ENCODE peak calls at places on chromosomes 3 and 15, in five cellular contexts. One of them, this sample, is unnamed.

GRCh38 chr3:158260392-158260791 is 150.5 kb downstream of the RSRC1 start:
- DNase-seq in stimulated activated CD4-positive, alpha-beta T cell treated with anti-CD3 and anti-CD28 coated beads, Interleukin-15, amount 100 ng/mL, for 24 hours: no peak
- DNase-seq in ureter: no peak
- DNase-seq in astrocyte of the cerebellum: no peak
- DNase-seq in EH: no peak
- DNase-seq in this sample: no peak

GRCh38 chr3:52792961-52793695 is 1.5 kb upstream of the ITIH3 start:
- DNase-seq in stimulated activated CD4-positive, alpha-beta T cell treated with anti-CD3 and anti-CD28 coated beads, Interleukin-15, amount 100 ng/mL, for 24 hours: no peak
- DNase-seq in ureter: no peak
- DNase-seq in astrocyte of the cerebellum: no peak
- DNase-seq in EH: peak; percentile 53
- DNase-seq in this sample: no peak

GRCh38 chr3:192155194-192155593 is 572.1 kb downstream of the FGF12 start:
- DNase-seq in stimulated activated CD4-positive, alpha-beta T cell treated with anti-CD3 and anti-CD28 coated beads, Interleukin-15, amount 100 ng/mL, for 24 hours: no peak
- DNase-seq in ureter: no peak
- DNase-seq in astrocyte of the cerebellum: no peak
- DNase-seq in EH: no peak
- DNase-seq in this sample: no peak

GRCh38 chr3:101938262-101938847 is 89.0 kb downstream of the NFKBIZ start:
- DNase-seq in stimulated activated CD4-positive, alpha-beta T cell treated with anti-CD3 and anti-CD28 coated beads, Interleukin-15, amount 100 ng/mL, for 24 hours: no peak
- DNase-seq in ureter: no peak
- DNase-seq in astrocyte of the cerebellum: no peak
- DNase-seq in EH: no peak
- DNase-seq in this sample: no peak

GRCh38 chr3:114557791-114558190 is 264.0 kb downstream of the TIGIT start:
- DNase-seq in stimulated activated CD4-positive, alpha-beta T cell treated with anti-CD3 and anti-CD28 coated beads, Interleukin-15, amount 100 ng/mL, for 24 hours: no peak
- DNase-seq in ureter: no peak
- DNase-seq in astrocyte of the cerebellum: no peak
- DNase-seq in EH: peak; percentile 27
- DNase-seq in this sample: peak; percentile 40

GRCh38 chr3:52022323-52023100 is 26.8 kb upstream of the RPL29 start:
- DNase-seq in stimulated activated CD4-positive, alpha-beta T cell treated with anti-CD3 and anti-CD28 coated beads, Interleukin-15, amount 100 ng/mL, for 24 hours: no peak
- DNase-seq in ureter: no peak
- DNase-seq in astrocyte of the cerebellum: no peak
- DNase-seq in EH: peak; percentile 75
- DNase-seq in this sample: no peak

GRCh38 chr3:18258492-18258891 is 166.6 kb downstream of the SATB1 start:
- DNase-seq in stimulated activated CD4-positive, alpha-beta T cell treated with anti-CD3 and anti-CD28 coated beads, Interleukin-15, amount 100 ng/mL, for 24 hours: peak; percentile 4
- DNase-seq in ureter: no peak
- DNase-seq in astrocyte of the cerebellum: no peak
- DNase-seq in EH: no peak
- DNase-seq in this sample: no peak

GRCh38 chr3:124774305-124774673 is 44.0 kb downstream of the UMPS start:
- DNase-seq in stimulated activated CD4-positive, alpha-beta T cell treated with anti-CD3 and anti-CD28 coated beads, Interleukin-15, amount 100 ng/mL, for 24 hours: no peak
- DNase-seq in ureter: no peak
- DNase-seq in astrocyte of the cerebellum: peak; percentile 70
- DNase-seq in EH: peak; percentile 97
- DNase-seq in this sample: peak; percentile 78

GRCh38 chr3:39107874-39108308 is 411 bp downstream of the TTC21A start:
- DNase-seq in stimulated activated CD4-positive, alpha-beta T cell treated with anti-CD3 and anti-CD28 coated beads, Interleukin-15, amount 100 ng/mL, for 24 hours: no peak
- DNase-seq in ureter: no peak
- DNase-seq in astrocyte of the cerebellum: no peak
- DNase-seq in EH: no peak
- DNase-seq in this sample: no peak

GRCh38 chr15:23372284-23372683 is 17.7 kb downstream of the GOLGA8S start:
- DNase-seq in stimulated activated CD4-positive, alpha-beta T cell treated with anti-CD3 and anti-CD28 coated beads, Interleukin-15, amount 100 ng/mL, for 24 hours: no peak
- DNase-seq in ureter: no peak
- DNase-seq in astrocyte of the cerebellum: no peak
- DNase-seq in EH: no peak
- DNase-seq in this sample: no peak

GRCh38 chr3:4097801-4098200 is 205.4 kb upstream of the SETMAR start:
- DNase-seq in stimulated activated CD4-positive, alpha-beta T cell treated with anti-CD3 and anti-CD28 coated beads, Interleukin-15, amount 100 ng/mL, for 24 hours: no peak
- DNase-seq in ureter: no peak
- DNase-seq in astrocyte of the cerebellum: no peak
- DNase-seq in EH: no peak
- DNase-seq in this sample: no peak

GRCh38 chr3:58556761-58557181 is 19.8 kb upstream of the ACOX2 start:
- DNase-seq in stimulated activated CD4-positive, alpha-beta T cell treated with anti-CD3 and anti-CD28 coated beads, Interleukin-15, amount 100 ng/mL, for 24 hours: no peak
- DNase-seq in ureter: no peak
- DNase-seq in astrocyte of the cerebellum: no peak
- DNase-seq in EH: no peak
- DNase-seq in this sample: no peak

GRCh38 chr15:74196175-74196574 is 6.4 kb downstream of the STRA6 start:
- DNase-seq in stimulated activated CD4-positive, alpha-beta T cell treated with anti-CD3 and anti-CD28 coated beads, Interleukin-15, amount 100 ng/mL, for 24 hours: no peak
- DNase-seq in ureter: peak; percentile 76
- DNase-seq in astrocyte of the cerebellum: peak; percentile 71
- DNase-seq in EH: peak; percentile 98
- DNase-seq in this sample: peak; percentile 99

GRCh38 chr3:187456268-187456667 is 88.1 kb downstream of the RTP4 start:
- DNase-seq in stimulated activated CD4-positive, alpha-beta T cell treated with anti-CD3 and anti-CD28 coated beads, Interleukin-15, amount 100 ng/mL, for 24 hours: no peak
- DNase-seq in ureter: peak; percentile 67
- DNase-seq in astrocyte of the cerebellum: peak; percentile 45
- DNase-seq in EH: peak; percentile 18
- DNase-seq in this sample: no peak

GRCh38 chr3:108131105-108131794 is 40.4 kb upstream of the CD47 start:
- DNase-seq in stimulated activated CD4-positive, alpha-beta T cell treated with anti-CD3 and anti-CD28 coated beads, Interleukin-15, amount 100 ng/mL, for 24 hours: no peak
- DNase-seq in ureter: no peak
- DNase-seq in astrocyte of the cerebellum: peak; percentile 51
- DNase-seq in EH: peak; percentile 90
- DNase-seq in this sample: peak; percentile 56

GRCh38 chr3:41580274-41580959 is 381.1 kb downstream of the CTNNB1 start:
- DNase-seq in stimulated activated CD4-positive, alpha-beta T cell treated with anti-CD3 and anti-CD28 coated beads, Interleukin-15, amount 100 ng/mL, for 24 hours: no peak
- DNase-seq in ureter: no peak
- DNase-seq in astrocyte of the cerebellum: no peak
- DNase-seq in EH: peak; percentile 55
- DNase-seq in this sample: no peak

GRCh38 chr3:192825657-192826200 is 91.9 kb downstream of the MB21D2 start:
- DNase-seq in stimulated activated CD4-positive, alpha-beta T cell treated with anti-CD3 and anti-CD28 coated beads, Interleukin-15, amount 100 ng/mL, for 24 hours: no peak
- DNase-seq in ureter: no peak
- DNase-seq in astrocyte of the cerebellum: no peak
- DNase-seq in EH: peak; percentile 26
- DNase-seq in this sample: peak; percentile 73

GRCh38 chr3:177427540-177427939 is 230.3 kb upstream of the TBL1XR1 start:
- DNase-seq in stimulated activated CD4-positive, alpha-beta T cell treated with anti-CD3 and anti-CD28 coated beads, Interleukin-15, amount 100 ng/mL, for 24 hours: peak; percentile 19
- DNase-seq in ureter: no peak
- DNase-seq in astrocyte of the cerebellum: peak; percentile 57
- DNase-seq in EH: peak; percentile 63
- DNase-seq in this sample: peak; percentile 48